ENCODE peak calls at places on chromosome 12, in seven cellular contexts. One of them, this sample, is unnamed.

GRCh38 chr12:85182699-85183098 is 97.3 kb upstream of the ALX1 start:
- DNase-seq in transverse colon: no peak
- DNase-seq in K562: no peak
- DNase-seq in vagina: no peak
- DNase-seq in breast epithelium: no peak
- DNase-seq in prostate gland: no peak
- DNase-seq in HCT116: no peak
- DNase-seq in this sample: no peak

GRCh38 chr12:120474092-120474960 is 4.8 kb upstream of the SRSF9 start:
- DNase-seq in transverse colon: no peak
- DNase-seq in vagina: no peak
- DNase-seq in breast epithelium: peak; percentile 84
- DNase-seq in K562: peak; percentile 56
- DNase-seq in prostate gland: peak; percentile 65
- DNase-seq in HCT116: peak; percentile 80
- DNase-seq in this sample: no peak

GRCh38 chr12:1946311-1946710 is 27.9 kb upstream of the CACNA2D4 start:
- DNase-seq in transverse colon: no peak
- DNase-seq in prostate gland: no peak
- DNase-seq in K562: no peak
- DNase-seq in vagina: no peak
- DNase-seq in HCT116: no peak
- DNase-seq in breast epithelium: no peak
- DNase-seq in this sample: no peak

GRCh38 chr12:56521590-56522371 is at the start of gene RBMS2:
- DNase-seq in prostate gland: peak; percentile 86
- DNase-seq in vagina: no peak
- DNase-seq in HCT116: peak; percentile 89
- DNase-seq in breast epithelium: peak; percentile 89
- DNase-seq in transverse colon: peak; percentile 80
- DNase-seq in K562: peak; percentile 36
- DNase-seq in this sample: peak; percentile 71

GRCh38 chr12:54378791-54379400 is 5.6 kb downstream of the ZNF385A start:
- DNase-seq in K562: peak; percentile 87
- DNase-seq in transverse colon: peak; percentile 68
- DNase-seq in prostate gland: no peak
- DNase-seq in vagina: no peak
- DNase-seq in breast epithelium: no peak
- DNase-seq in HCT116: no peak
- DNase-seq in this sample: peak; percentile 70

GRCh38 chr12:94109154-94109553 is 39.2 kb upstream of the PLXNC1 start:
- DNase-seq in HCT116: no peak
- DNase-seq in transverse colon: no peak
- DNase-seq in vagina: no peak
- DNase-seq in prostate gland: no peak
- DNase-seq in K562: peak; percentile 38
- DNase-seq in breast epithelium: no peak
- DNase-seq in this sample: no peak

GRCh38 chr12:79933580-79934264 is 1.2 kb downstream of the PPP1R12A start:
- DNase-seq in HCT116: no peak
- DNase-seq in transverse colon: peak; percentile 11
- DNase-seq in vagina: no peak
- DNase-seq in K562: peak; percentile 9
- DNase-seq in breast epithelium: no peak
- DNase-seq in prostate gland: no peak
- DNase-seq in this sample: no peak

GRCh38 chr12:51923506-51924365 is 16.4 kb downstream of the ACVRL1 start:
- DNase-seq in breast epithelium: no peak
- DNase-seq in vagina: no peak
- DNase-seq in transverse colon: peak; percentile 72
- DNase-seq in HCT116: no peak
- DNase-seq in K562: peak; percentile 70
- DNase-seq in prostate gland: no peak
- DNase-seq in this sample: peak; percentile 61

GRCh38 chr12:32548691-32549412 is 130.2 kb upstream of the DNM1L start:
- DNase-seq in HCT116: no peak
- DNase-seq in prostate gland: no peak
- DNase-seq in K562: no peak
- DNase-seq in transverse colon: no peak
- DNase-seq in breast epithelium: peak; percentile 57
- DNase-seq in vagina: no peak
- DNase-seq in this sample: peak; percentile 60

GRCh38 chr12:100799770-100800169 is 5.2 kb downstream of the ANO4 start:
- DNase-seq in K562: no peak
- DNase-seq in HCT116: no peak
- DNase-seq in breast epithelium: no peak
- DNase-seq in transverse colon: no peak
- DNase-seq in vagina: no peak
- DNase-seq in prostate gland: no peak
- DNase-seq in this sample: no peak

GRCh38 chr12:89309815-89310214 is 42.5 kb downstream of the DUSP6 start:
- DNase-seq in HCT116: no peak
- DNase-seq in breast epithelium: no peak
- DNase-seq in vagina: no peak
- DNase-seq in transverse colon: no peak
- DNase-seq in K562: no peak
- DNase-seq in prostate gland: no peak
- DNase-seq in this sample: no peak

GRCh38 chr12:6200266-6201198 is at the start of gene CD9:
- DNase-seq in prostate gland: peak; percentile 85
- DNase-seq in breast epithelium: peak; percentile 71
- DNase-seq in transverse colon: peak; percentile 88
- DNase-seq in HCT116: peak; percentile 46
- DNase-seq in vagina: no peak
- DNase-seq in K562: peak; percentile 75
- DNase-seq in this sample: peak; percentile 75

GRCh38 chr12:116474331-116474730 is 84.8 kb upstream of the MAP1LC3B2 start:
- DNase-seq in transverse colon: no peak
- DNase-seq in prostate gland: no peak
- DNase-seq in K562: no peak
- DNase-seq in breast epithelium: no peak
- DNase-seq in vagina: no peak
- DNase-seq in HCT116: no peak
- DNase-seq in this sample: no peak

GRCh38 chr12:6238875-6239274 is 38.7 kb downstream of the CD9 start:
- DNase-seq in K562: no peak
- DNase-seq in breast epithelium: no peak
- DNase-seq in HCT116: no peak
- DNase-seq in transverse colon: no peak
- DNase-seq in vagina: no peak
- DNase-seq in prostate gland: no peak
- DNase-seq in this sample: no peak

GRCh38 chr12:77493311-77493710 is 337.4 kb upstream of the NAV3 start:
- DNase-seq in breast epithelium: no peak
- DNase-seq in prostate gland: no peak
- DNase-seq in transverse colon: no peak
- DNase-seq in K562: no peak
- DNase-seq in HCT116: no peak
- DNase-seq in vagina: no peak
- DNase-seq in this sample: no peak

GRCh38 chr12:105325117-105325516 is 5.4 kb upstream of the C12orf75 start:
- DNase-seq in HCT116: no peak
- DNase-seq in vagina: no peak
- DNase-seq in K562: no peak
- DNase-seq in transverse colon: no peak
- DNase-seq in prostate gland: no peak
- DNase-seq in breast epithelium: no peak
- DNase-seq in this sample: no peak

GRCh38 chr12:104784592-104784991 is 173.5 kb downstream of the SLC41A2 start:
- DNase-seq in breast epithelium: no peak
- DNase-seq in K562: no peak
- DNase-seq in transverse colon: no peak
- DNase-seq in prostate gland: no peak
- DNase-seq in HCT116: no peak
- DNase-seq in vagina: no peak
- DNase-seq in this sample: no peak

GRCh38 chr12:23895792-23896218 is 53.7 kb downstream of the SOX5 start:
- DNase-seq in transverse colon: no peak
- DNase-seq in vagina: no peak
- DNase-seq in prostate gland: no peak
- DNase-seq in breast epithelium: no peak
- DNase-seq in HCT116: no peak
- DNase-seq in K562: no peak
- DNase-seq in this sample: no peak

GRCh38 chr12:127125607-127126259 is 1141.2 kb upstream of the TMEM132C start:
- DNase-seq in vagina: no peak
- DNase-seq in prostate gland: no peak
- DNase-seq in K562: peak; percentile 88
- DNase-seq in breast epithelium: no peak
- DNase-seq in HCT116: peak; percentile 97
- DNase-seq in transverse colon: peak; percentile 14
- DNase-seq in this sample: no peak

GRCh38 chr12:106581543-106582263 is 1.1 kb upstream of the RFX4 start:
- DNase-seq in transverse colon: no peak
- DNase-seq in vagina: no peak
- DNase-seq in breast epithelium: no peak
- DNase-seq in HCT116: no peak
- DNase-seq in K562: no peak
- DNase-seq in prostate gland: no peak
- DNase-seq in this sample: no peak

GRCh38 chr12:65200007-65200665 is 30.8 kb downstream of the LEMD3 start:
- DNase-seq in K562: peak; percentile 14
- DNase-seq in HCT116: no peak
- DNase-seq in prostate gland: no peak
- DNase-seq in vagina: no peak
- DNase-seq in breast epithelium: no peak
- DNase-seq in transverse colon: no peak
- DNase-seq in this sample: no peak

GRCh38 chr12:104358353-104359003 is 54.9 kb downstream of the EID3 start:
- DNase-seq in transverse colon: peak; percentile 69
- DNase-seq in HCT116: peak; percentile 35
- DNase-seq in K562: peak; percentile 71
- DNase-seq in vagina: no peak
- DNase-seq in breast epithelium: peak; percentile 41
- DNase-seq in prostate gland: peak; percentile 55
- DNase-seq in this sample: peak; percentile 70

DNA sequence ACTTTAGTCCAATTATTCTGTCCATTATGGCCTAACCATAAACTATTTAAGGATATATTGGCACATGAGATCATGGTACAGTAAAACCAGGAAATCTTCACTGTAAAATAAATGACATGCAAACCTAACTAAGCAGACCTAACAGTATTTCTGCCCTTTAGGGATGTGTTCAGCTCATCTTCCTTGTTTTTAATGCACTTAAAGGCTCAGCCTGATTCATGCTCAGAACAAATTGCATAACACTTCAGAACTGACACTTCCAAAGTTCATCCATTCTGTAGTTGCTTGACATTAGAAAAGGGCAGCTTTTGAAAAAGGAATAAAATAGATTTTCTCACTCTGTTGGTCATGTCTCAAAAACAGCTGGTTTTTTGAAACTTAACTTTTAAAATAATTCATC is 708.5 kb downstream of the C12orf50 start:
- DNase-seq in prostate gland: no peak
- DNase-seq in K562: no peak
- DNase-seq in transverse colon: no peak
- DNase-seq in vagina: no peak
- DNase-seq in breast epithelium: no peak
- DNase-seq in HCT116: no peak
- DNase-seq in this sample: no peak
- H3K4me1 ChIP-seq in prostate gland: no peaks in the 10 kb centered on the region
- H3K4me1 ChIP-seq in K562: no peaks in the 10 kb centered on the region
- H3K4me1 ChIP-seq in transverse colon: no peaks in the 10 kb centered on the region
- H3K4me1 ChIP-seq in vagina: no peaks in the 10 kb centered on the region
- H3K4me1 ChIP-seq in breast epithelium: no peaks in the 10 kb centered on the region
- H3K4me1 ChIP-seq in HCT116: no peaks in the 10 kb centered on the region
- H3K4me1 ChIP-seq in this sample: no peaks in the 10 kb centered on the region

GRCh38 chr12:11895421-11896064 is 175.2 kb upstream of the BCL2L14 start:
- DNase-seq in vagina: no peak
- DNase-seq in transverse colon: no peak
- DNase-seq in breast epithelium: no peak
- DNase-seq in K562: no peak
- DNase-seq in HCT116: no peak
- DNase-seq in prostate gland: no peak
- DNase-seq in this sample: no peak
- TF ChIP-seq POLR2AphosphoS5 in vagina: no peak
- TF ChIP-seq POLR2AphosphoS5 in transverse colon: no peak
- TF ChIP-seq POLR2AphosphoS5 in breast epithelium: no peak
- TF ChIP-seq POLR2AphosphoS5 in K562: no peak
- TF ChIP-seq POLR2AphosphoS5 in HCT116: no peak
- TF ChIP-seq POLR2AphosphoS5 in prostate gland: no peak
- TF ChIP-seq POLR2AphosphoS5 in this sample: no peak

GRCh38 chr12:131076277-131076676 is 122.6 kb downstream of the ADGRD1 start:
- DNase-seq in prostate gland: no peak
- DNase-seq in vagina: no peak
- DNase-seq in breast epithelium: no peak
- DNase-seq in transverse colon: no peak
- DNase-seq in K562: no peak
- DNase-seq in HCT116: no peak
- DNase-seq in this sample: peak; percentile 13

GRCh38 chr12:131076791-131077747 is 123.4 kb downstream of the ADGRD1 start:
- DNase-seq in HCT116: no peak
- DNase-seq in prostate gland: no peak
- DNase-seq in breast epithelium: no peak
- DNase-seq in transverse colon: no peak
- DNase-seq in K562: no peak
- DNase-seq in vagina: no peak
- DNase-seq in this sample: peak; percentile 11

GRCh38 chr12:131074221-131075083 is 120.7 kb downstream of the ADGRD1 start:
- DNase-seq in vagina: no peak
- DNase-seq in breast epithelium: no peak
- DNase-seq in prostate gland: no peak
- DNase-seq in K562: no peak
- DNase-seq in HCT116: no peak
- DNase-seq in transverse colon: no peak
- DNase-seq in this sample: peak; percentile 24

GRCh38 chr12:131075611-131076010 is 121.9 kb downstream of the ADGRD1 start:
- DNase-seq in transverse colon: no peak
- DNase-seq in breast epithelium: no peak
- DNase-seq in K562: no peak
- DNase-seq in HCT116: no peak
- DNase-seq in prostate gland: no peak
- DNase-seq in vagina: no peak
- DNase-seq in this sample: peak; percentile 7

GRCh38 chr12:131075194-131075593 is 121.5 kb downstream of the ADGRD1 start:
- DNase-seq in transverse colon: no peak
- DNase-seq in prostate gland: no peak
- DNase-seq in vagina: no peak
- DNase-seq in HCT116: no peak
- DNase-seq in K562: no peak
- DNase-seq in breast epithelium: no peak
- DNase-seq in this sample: no peak
- H3K9me3 ChIP-seq in transverse colon: no peaks in the 10 kb centered on the region
- H3K9me3 ChIP-seq in prostate gland: no peaks in the 10 kb centered on the region
- H3K9me3 ChIP-seq in vagina: no peaks in the 10 kb centered on the region
- H3K9me3 ChIP-seq in HCT116: no peaks in the 10 kb centered on the region
- H3K9me3 ChIP-seq in K562: no peaks in the 10 kb centered on the region
- H3K9me3 ChIP-seq in breast epithelium: no peaks in the 10 kb centered on the region
- H3K9me3 ChIP-seq in this sample: no peaks in the 10 kb centered on the region

DNA sequence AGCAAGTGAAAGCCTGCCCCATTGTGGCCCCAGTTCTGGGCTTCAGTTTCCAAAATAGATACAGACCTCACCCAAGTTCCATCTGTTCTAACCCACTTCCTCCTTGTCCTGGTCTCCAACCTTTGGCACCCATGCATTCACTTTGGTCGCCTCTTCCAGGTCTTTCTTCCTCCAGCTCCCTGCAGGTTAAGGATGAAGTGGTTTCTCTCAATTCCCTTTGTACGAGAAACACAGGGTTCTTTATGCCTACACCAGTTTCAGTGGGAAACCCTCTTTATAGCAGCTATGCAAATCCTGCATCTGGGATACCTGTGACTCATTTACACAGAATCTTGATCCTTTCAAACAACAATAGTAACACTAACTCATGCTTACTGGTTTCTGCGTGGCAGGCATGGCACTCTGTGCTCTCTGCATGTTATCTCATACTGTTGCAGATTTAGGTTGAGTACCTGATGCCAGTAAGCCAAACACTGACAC is 110.6 kb upstream of the AMIGO2 start:
- DNase-seq in vagina: no peak
- DNase-seq in transverse colon: no peak
- DNase-seq in HCT116: no peak
- DNase-seq in prostate gland: no peak
- DNase-seq in breast epithelium: no peak
- DNase-seq in K562: no peak
- DNase-seq in this sample: no peak
- H3K4me1 ChIP-seq in vagina: peaks cover 27% of the 10 kb centered on the region
- H3K4me1 ChIP-seq in transverse colon: no peaks in the 10 kb centered on the region
- H3K4me1 ChIP-seq in HCT116: peaks cover 3% of the 10 kb centered on the region
- H3K4me1 ChIP-seq in prostate gland: no peaks in the 10 kb centered on the region
- H3K4me1 ChIP-seq in breast epithelium: no peaks in the 10 kb centered on the region
- H3K4me1 ChIP-seq in K562: peaks cover 49% of the 10 kb centered on the region
- H3K4me1 ChIP-seq in this sample: peaks cover 46% of the 10 kb centered on the region

This sample was measured in stomach.